ENCODE peak calls at places on chromosomes 2 and 18, in eight cellular contexts. One of them, this sample, is unnamed.

GRCh38 chr18:55097406-55098170 is 138.3 kb upstream of the CCDC68 start:
- DNase-seq in NCI-H2081: no peak
- DNase-seq in prostate gland: no peak
- DNase-seq in GM19239: no peak
- DNase-seq in stimulated activated CD4-positive, alpha-beta T cell treated with anti-CD3 and anti-CD28 coated beads, Interleukin-1b, Interleukin-23, amount 100 ng/mL, for 24 hours: no peak
- DNase-seq in Calu3: no peak
- DNase-seq in CD8-positive, alpha-beta memory T cell: no peak
- DNase-seq in CD4-positive, alpha-beta memory T cell: no peak
- DNase-seq in this sample: peak; percentile 62

GRCh38 chr2:66366619-66367018 is 68.3 kb upstream of the MEIS1 start:
- DNase-seq in NCI-H2081: no peak
- DNase-seq in prostate gland: no peak
- DNase-seq in GM19239: no peak
- DNase-seq in stimulated activated CD4-positive, alpha-beta T cell treated with anti-CD3 and anti-CD28 coated beads, Interleukin-1b, Interleukin-23, amount 100 ng/mL, for 24 hours: no peak
- DNase-seq in Calu3: no peak
- DNase-seq in CD8-positive, alpha-beta memory T cell: no peak
- DNase-seq in CD4-positive, alpha-beta memory T cell: no peak
- DNase-seq in this sample: no peak

GRCh38 chr2:226256237-226256636 is 543.4 kb downstream of the IRS1 start:
- DNase-seq in NCI-H2081: no peak
- DNase-seq in prostate gland: no peak
- DNase-seq in GM19239: no peak
- DNase-seq in stimulated activated CD4-positive, alpha-beta T cell treated with anti-CD3 and anti-CD28 coated beads, Interleukin-1b, Interleukin-23, amount 100 ng/mL, for 24 hours: no peak
- DNase-seq in Calu3: peak; percentile 13
- DNase-seq in CD8-positive, alpha-beta memory T cell: no peak
- DNase-seq in CD4-positive, alpha-beta memory T cell: no peak
- DNase-seq in this sample: peak; percentile 7

GRCh38 chr2:45117383-45117782 is 108.1 kb upstream of the SIX2 start:
- DNase-seq in NCI-H2081: no peak
- DNase-seq in prostate gland: no peak
- DNase-seq in GM19239: no peak
- DNase-seq in stimulated activated CD4-positive, alpha-beta T cell treated with anti-CD3 and anti-CD28 coated beads, Interleukin-1b, Interleukin-23, amount 100 ng/mL, for 24 hours: no peak
- DNase-seq in Calu3: no peak
- DNase-seq in CD8-positive, alpha-beta memory T cell: no peak
- DNase-seq in CD4-positive, alpha-beta memory T cell: no peak
- DNase-seq in this sample: no peak

GRCh38 chr2:233034091-233034882 is 1.8 kb downstream of the NEU2 start:
- DNase-seq in NCI-H2081: no peak
- DNase-seq in prostate gland: no peak
- DNase-seq in GM19239: no peak
- DNase-seq in stimulated activated CD4-positive, alpha-beta T cell treated with anti-CD3 and anti-CD28 coated beads, Interleukin-1b, Interleukin-23, amount 100 ng/mL, for 24 hours: no peak
- DNase-seq in Calu3: no peak
- DNase-seq in CD8-positive, alpha-beta memory T cell: no peak
- DNase-seq in CD4-positive, alpha-beta memory T cell: no peak
- DNase-seq in this sample: no peak

GRCh38 chr18:10252952-10253680 is 201.3 kb upstream of the APCDD1 start:
- DNase-seq in NCI-H2081: no peak
- DNase-seq in prostate gland: no peak
- DNase-seq in GM19239: no peak
- DNase-seq in stimulated activated CD4-positive, alpha-beta T cell treated with anti-CD3 and anti-CD28 coated beads, Interleukin-1b, Interleukin-23, amount 100 ng/mL, for 24 hours: no peak
- DNase-seq in Calu3: no peak
- DNase-seq in CD8-positive, alpha-beta memory T cell: no peak
- DNase-seq in CD4-positive, alpha-beta memory T cell: no peak
- DNase-seq in this sample: no peak

GRCh38 chr18:29164993-29165599 is 988.2 kb upstream of the CDH2 start:
- DNase-seq in NCI-H2081: no peak
- DNase-seq in prostate gland: no peak
- DNase-seq in GM19239: no peak
- DNase-seq in stimulated activated CD4-positive, alpha-beta T cell treated with anti-CD3 and anti-CD28 coated beads, Interleukin-1b, Interleukin-23, amount 100 ng/mL, for 24 hours: no peak
- DNase-seq in Calu3: no peak
- DNase-seq in CD8-positive, alpha-beta memory T cell: no peak
- DNase-seq in CD4-positive, alpha-beta memory T cell: no peak
- DNase-seq in this sample: no peak

GRCh38 chr2:188957646-188958045 is 16.5 kb upstream of the COL3A1 start:
- DNase-seq in NCI-H2081: no peak
- DNase-seq in prostate gland: no peak
- DNase-seq in GM19239: no peak
- DNase-seq in stimulated activated CD4-positive, alpha-beta T cell treated with anti-CD3 and anti-CD28 coated beads, Interleukin-1b, Interleukin-23, amount 100 ng/mL, for 24 hours: no peak
- DNase-seq in Calu3: no peak
- DNase-seq in CD8-positive, alpha-beta memory T cell: no peak
- DNase-seq in CD4-positive, alpha-beta memory T cell: no peak
- DNase-seq in this sample: no peak

GRCh38 chr2:130252880-130253645 is 54.8 kb upstream of the TUBA3E start:
- DNase-seq in NCI-H2081: no peak
- DNase-seq in prostate gland: no peak
- DNase-seq in GM19239: no peak
- DNase-seq in stimulated activated CD4-positive, alpha-beta T cell treated with anti-CD3 and anti-CD28 coated beads, Interleukin-1b, Interleukin-23, amount 100 ng/mL, for 24 hours: no peak
- DNase-seq in Calu3: peak; percentile 55
- DNase-seq in CD8-positive, alpha-beta memory T cell: no peak
- DNase-seq in CD4-positive, alpha-beta memory T cell: no peak
- DNase-seq in this sample: no peak

GRCh38 chr2:54673501-54673998 is 49.9 kb upstream of the EML6 start:
- DNase-seq in NCI-H2081: no peak
- DNase-seq in prostate gland: peak; percentile 77
- DNase-seq in GM19239: peak; percentile 19
- DNase-seq in stimulated activated CD4-positive, alpha-beta T cell treated with anti-CD3 and anti-CD28 coated beads, Interleukin-1b, Interleukin-23, amount 100 ng/mL, for 24 hours: peak; percentile 48
- DNase-seq in Calu3: peak; percentile 43
- DNase-seq in CD8-positive, alpha-beta memory T cell: no peak
- DNase-seq in CD4-positive, alpha-beta memory T cell: peak; percentile 35
- DNase-seq in this sample: no peak

GRCh38 chr18:23422751-23423418 is 30.2 kb upstream of the RIOK3 start:
- DNase-seq in NCI-H2081: no peak
- DNase-seq in prostate gland: no peak
- DNase-seq in GM19239: peak; percentile 42
- DNase-seq in stimulated activated CD4-positive, alpha-beta T cell treated with anti-CD3 and anti-CD28 coated beads, Interleukin-1b, Interleukin-23, amount 100 ng/mL, for 24 hours: no peak
- DNase-seq in Calu3: peak; percentile 78
- DNase-seq in CD8-positive, alpha-beta memory T cell: no peak
- DNase-seq in CD4-positive, alpha-beta memory T cell: no peak
- DNase-seq in this sample: peak; percentile 64

GRCh38 chr2:23519334-23519651 is 134.3 kb downstream of the KLHL29 start:
- DNase-seq in NCI-H2081: no peak
- DNase-seq in prostate gland: no peak
- DNase-seq in GM19239: no peak
- DNase-seq in stimulated activated CD4-positive, alpha-beta T cell treated with anti-CD3 and anti-CD28 coated beads, Interleukin-1b, Interleukin-23, amount 100 ng/mL, for 24 hours: no peak
- DNase-seq in Calu3: peak; percentile 29
- DNase-seq in CD8-positive, alpha-beta memory T cell: no peak
- DNase-seq in CD4-positive, alpha-beta memory T cell: no peak
- DNase-seq in this sample: no peak

GRCh38 chr2:54224997-54225396 is 31.0 kb downstream of the TSPYL6 start:
- DNase-seq in NCI-H2081: no peak
- DNase-seq in prostate gland: no peak
- DNase-seq in GM19239: no peak
- DNase-seq in stimulated activated CD4-positive, alpha-beta T cell treated with anti-CD3 and anti-CD28 coated beads, Interleukin-1b, Interleukin-23, amount 100 ng/mL, for 24 hours: no peak
- DNase-seq in Calu3: no peak
- DNase-seq in CD8-positive, alpha-beta memory T cell: no peak
- DNase-seq in CD4-positive, alpha-beta memory T cell: no peak
- DNase-seq in this sample: no peak

GRCh38 chr2:205776139-205776538 is 93.8 kb downstream of the NRP2 start:
- DNase-seq in NCI-H2081: no peak
- DNase-seq in prostate gland: no peak
- DNase-seq in GM19239: peak; percentile 21
- DNase-seq in stimulated activated CD4-positive, alpha-beta T cell treated with anti-CD3 and anti-CD28 coated beads, Interleukin-1b, Interleukin-23, amount 100 ng/mL, for 24 hours: peak; percentile 30
- DNase-seq in Calu3: peak; percentile 76
- DNase-seq in CD8-positive, alpha-beta memory T cell: no peak
- DNase-seq in CD4-positive, alpha-beta memory T cell: no peak
- DNase-seq in this sample: peak; percentile 48

GRCh38 chr2:206390181-206390580 is 53.2 kb upstream of the ADAM23 start:
- DNase-seq in NCI-H2081: no peak
- DNase-seq in prostate gland: no peak
- DNase-seq in GM19239: no peak
- DNase-seq in stimulated activated CD4-positive, alpha-beta T cell treated with anti-CD3 and anti-CD28 coated beads, Interleukin-1b, Interleukin-23, amount 100 ng/mL, for 24 hours: no peak
- DNase-seq in Calu3: no peak
- DNase-seq in CD8-positive, alpha-beta memory T cell: no peak
- DNase-seq in CD4-positive, alpha-beta memory T cell: no peak
- DNase-seq in this sample: no peak

GRCh38 chr2:63692002-63692606 is 103.3 kb downstream of the MDH1 start:
- DNase-seq in NCI-H2081: peak; percentile 33
- DNase-seq in prostate gland: peak; percentile 12
- DNase-seq in GM19239: peak; percentile 6
- DNase-seq in stimulated activated CD4-positive, alpha-beta T cell treated with anti-CD3 and anti-CD28 coated beads, Interleukin-1b, Interleukin-23, amount 100 ng/mL, for 24 hours: no peak
- DNase-seq in Calu3: peak; percentile 34
- DNase-seq in CD8-positive, alpha-beta memory T cell: no peak
- DNase-seq in CD4-positive, alpha-beta memory T cell: peak; percentile 51
- DNase-seq in this sample: peak; percentile 55

GRCh38 chr2:158015428-158016076 is 86.1 kb upstream of the UPP2 start:
- DNase-seq in NCI-H2081: no peak
- DNase-seq in prostate gland: no peak
- DNase-seq in GM19239: no peak
- DNase-seq in stimulated activated CD4-positive, alpha-beta T cell treated with anti-CD3 and anti-CD28 coated beads, Interleukin-1b, Interleukin-23, amount 100 ng/mL, for 24 hours: no peak
- DNase-seq in Calu3: no peak
- DNase-seq in CD8-positive, alpha-beta memory T cell: no peak
- DNase-seq in CD4-positive, alpha-beta memory T cell: peak; percentile 36
- DNase-seq in this sample: no peak

GRCh38 chr2:218209078-218209477 is 7.9 kb upstream of the ARPC2 start:
- DNase-seq in NCI-H2081: no peak
- DNase-seq in prostate gland: no peak
- DNase-seq in GM19239: no peak
- DNase-seq in stimulated activated CD4-positive, alpha-beta T cell treated with anti-CD3 and anti-CD28 coated beads, Interleukin-1b, Interleukin-23, amount 100 ng/mL, for 24 hours: no peak
- DNase-seq in Calu3: no peak
- DNase-seq in CD8-positive, alpha-beta memory T cell: no peak
- DNase-seq in CD4-positive, alpha-beta memory T cell: no peak
- DNase-seq in this sample: no peak

GRCh38 chr2:128492966-128493811 is 174.5 kb upstream of the HS6ST1 start:
- DNase-seq in NCI-H2081: no peak
- DNase-seq in prostate gland: no peak
- DNase-seq in GM19239: no peak
- DNase-seq in stimulated activated CD4-positive, alpha-beta T cell treated with anti-CD3 and anti-CD28 coated beads, Interleukin-1b, Interleukin-23, amount 100 ng/mL, for 24 hours: no peak
- DNase-seq in Calu3: no peak
- DNase-seq in CD8-positive, alpha-beta memory T cell: no peak
- DNase-seq in CD4-positive, alpha-beta memory T cell: no peak
- DNase-seq in this sample: no peak

GRCh38 chr2:124027182-124027581 is 2.1 kb downstream of the CNTNAP5 start:
- DNase-seq in NCI-H2081: peak; percentile 68
- DNase-seq in prostate gland: peak; percentile 9
- DNase-seq in GM19239: peak; percentile 27
- DNase-seq in stimulated activated CD4-positive, alpha-beta T cell treated with anti-CD3 and anti-CD28 coated beads, Interleukin-1b, Interleukin-23, amount 100 ng/mL, for 24 hours: no peak
- DNase-seq in Calu3: peak; percentile 14
- DNase-seq in CD8-positive, alpha-beta memory T cell: no peak
- DNase-seq in CD4-positive, alpha-beta memory T cell: no peak
- DNase-seq in this sample: peak; percentile 82

GRCh38 chr2:23656597-23656973 is 270.3 kb downstream of the ATAD2B start:
- DNase-seq in NCI-H2081: no peak
- DNase-seq in prostate gland: no peak
- DNase-seq in GM19239: no peak
- DNase-seq in stimulated activated CD4-positive, alpha-beta T cell treated with anti-CD3 and anti-CD28 coated beads, Interleukin-1b, Interleukin-23, amount 100 ng/mL, for 24 hours: no peak
- DNase-seq in Calu3: no peak
- DNase-seq in CD8-positive, alpha-beta memory T cell: no peak
- DNase-seq in CD4-positive, alpha-beta memory T cell: no peak
- DNase-seq in this sample: no peak

GRCh38 chr18:67266591-67267237 is 249.8 kb downstream of the DSEL start:
- DNase-seq in NCI-H2081: no peak
- DNase-seq in prostate gland: no peak
- DNase-seq in GM19239: no peak
- DNase-seq in stimulated activated CD4-positive, alpha-beta T cell treated with anti-CD3 and anti-CD28 coated beads, Interleukin-1b, Interleukin-23, amount 100 ng/mL, for 24 hours: no peak
- DNase-seq in Calu3: no peak
- DNase-seq in CD8-positive, alpha-beta memory T cell: no peak
- DNase-seq in CD4-positive, alpha-beta memory T cell: no peak
- DNase-seq in this sample: no peak

GRCh38 chr2:240401781-240402551 is 33.5 kb upstream of the GPC1 start:
- DNase-seq in NCI-H2081: no peak
- DNase-seq in prostate gland: no peak
- DNase-seq in GM19239: no peak
- DNase-seq in stimulated activated CD4-positive, alpha-beta T cell treated with anti-CD3 and anti-CD28 coated beads, Interleukin-1b, Interleukin-23, amount 100 ng/mL, for 24 hours: no peak
- DNase-seq in Calu3: no peak
- DNase-seq in CD8-positive, alpha-beta memory T cell: no peak
- DNase-seq in CD4-positive, alpha-beta memory T cell: no peak
- DNase-seq in this sample: no peak

GRCh38 chr18:21853972-21854563 is 113.5 kb downstream of the MIB1 start:
- DNase-seq in NCI-H2081: no peak
- DNase-seq in prostate gland: no peak
- DNase-seq in GM19239: no peak
- DNase-seq in stimulated activated CD4-positive, alpha-beta T cell treated with anti-CD3 and anti-CD28 coated beads, Interleukin-1b, Interleukin-23, amount 100 ng/mL, for 24 hours: no peak
- DNase-seq in Calu3: no peak
- DNase-seq in CD8-positive, alpha-beta memory T cell: no peak
- DNase-seq in CD4-positive, alpha-beta memory T cell: no peak
- DNase-seq in this sample: no peak

GRCh38 chr2:26640331-26640745 is 828 bp downstream of the CIB4 start:
- DNase-seq in NCI-H2081: no peak
- DNase-seq in prostate gland: no peak
- DNase-seq in GM19239: no peak
- DNase-seq in stimulated activated CD4-positive, alpha-beta T cell treated with anti-CD3 and anti-CD28 coated beads, Interleukin-1b, Interleukin-23, amount 100 ng/mL, for 24 hours: no peak
- DNase-seq in Calu3: peak; percentile 64
- DNase-seq in CD8-positive, alpha-beta memory T cell: no peak
- DNase-seq in CD4-positive, alpha-beta memory T cell: no peak
- DNase-seq in this sample: peak; percentile 71

GRCh38 chr2:9909106-9909505 is 42.4 kb upstream of the GRHL1 start:
- DNase-seq in NCI-H2081: no peak
- DNase-seq in prostate gland: no peak
- DNase-seq in GM19239: no peak
- DNase-seq in stimulated activated CD4-positive, alpha-beta T cell treated with anti-CD3 and anti-CD28 coated beads, Interleukin-1b, Interleukin-23, amount 100 ng/mL, for 24 hours: no peak
- DNase-seq in Calu3: no peak
- DNase-seq in CD8-positive, alpha-beta memory T cell: no peak
- DNase-seq in CD4-positive, alpha-beta memory T cell: no peak
- DNase-seq in this sample: no peak

GRCh38 chr2:205590759-205591158 is 91.5 kb upstream of the NRP2 start:
- DNase-seq in NCI-H2081: no peak
- DNase-seq in prostate gland: no peak
- DNase-seq in GM19239: no peak
- DNase-seq in stimulated activated CD4-positive, alpha-beta T cell treated with anti-CD3 and anti-CD28 coated beads, Interleukin-1b, Interleukin-23, amount 100 ng/mL, for 24 hours: no peak
- DNase-seq in Calu3: no peak
- DNase-seq in CD8-positive, alpha-beta memory T cell: no peak
- DNase-seq in CD4-positive, alpha-beta memory T cell: no peak
- DNase-seq in this sample: no peak

GRCh38 chr2:182358601-182359000 is 68.2 kb downstream of the PDE1A start:
- DNase-seq in NCI-H2081: no peak
- DNase-seq in prostate gland: no peak
- DNase-seq in GM19239: no peak
- DNase-seq in stimulated activated CD4-positive, alpha-beta T cell treated with anti-CD3 and anti-CD28 coated beads, Interleukin-1b, Interleukin-23, amount 100 ng/mL, for 24 hours: no peak
- DNase-seq in Calu3: no peak
- DNase-seq in CD8-positive, alpha-beta memory T cell: no peak
- DNase-seq in CD4-positive, alpha-beta memory T cell: no peak
- DNase-seq in this sample: no peak

GRCh38 chr2:120519469-120519868 is 173.5 kb downstream of the INHBB start:
- DNase-seq in NCI-H2081: no peak
- DNase-seq in prostate gland: no peak
- DNase-seq in GM19239: no peak
- DNase-seq in stimulated activated CD4-positive, alpha-beta T cell treated with anti-CD3 and anti-CD28 coated beads, Interleukin-1b, Interleukin-23, amount 100 ng/mL, for 24 hours: no peak
- DNase-seq in Calu3: no peak
- DNase-seq in CD8-positive, alpha-beta memory T cell: no peak
- DNase-seq in CD4-positive, alpha-beta memory T cell: no peak
- DNase-seq in this sample: no peak

GRCh38 chr2:31234690-31235503 is 945 bp downstream of the EHD3 start:
- DNase-seq in NCI-H2081: no peak
- DNase-seq in prostate gland: no peak
- DNase-seq in GM19239: no peak
- DNase-seq in stimulated activated CD4-positive, alpha-beta T cell treated with anti-CD3 and anti-CD28 coated beads, Interleukin-1b, Interleukin-23, amount 100 ng/mL, for 24 hours: no peak
- DNase-seq in Calu3: no peak
- DNase-seq in CD8-positive, alpha-beta memory T cell: no peak
- DNase-seq in CD4-positive, alpha-beta memory T cell: no peak
- DNase-seq in this sample: no peak

GRCh38 chr18:58060254-58060653 is 16.2 kb downstream of the NEDD4L start:
- DNase-seq in NCI-H2081: no peak
- DNase-seq in prostate gland: no peak
- DNase-seq in GM19239: no peak
- DNase-seq in stimulated activated CD4-positive, alpha-beta T cell treated with anti-CD3 and anti-CD28 coated beads, Interleukin-1b, Interleukin-23, amount 100 ng/mL, for 24 hours: no peak
- DNase-seq in Calu3: no peak
- DNase-seq in CD8-positive, alpha-beta memory T cell: no peak
- DNase-seq in CD4-positive, alpha-beta memory T cell: no peak
- DNase-seq in this sample: no peak

GRCh38 chr2:36397728-36398413 is 42.3 kb downstream of the CRIM1 start:
- DNase-seq in NCI-H2081: no peak
- DNase-seq in prostate gland: no peak
- DNase-seq in GM19239: no peak
- DNase-seq in stimulated activated CD4-positive, alpha-beta T cell treated with anti-CD3 and anti-CD28 coated beads, Interleukin-1b, Interleukin-23, amount 100 ng/mL, for 24 hours: no peak
- DNase-seq in Calu3: peak; percentile 50
- DNase-seq in CD8-positive, alpha-beta memory T cell: no peak
- DNase-seq in CD4-positive, alpha-beta memory T cell: no peak
- DNase-seq in this sample: no peak

GRCh38 chr18:43780782-43781340 is 503.6 kb upstream of the SYT4 start:
- DNase-seq in NCI-H2081: no peak
- DNase-seq in prostate gland: no peak
- DNase-seq in GM19239: no peak
- DNase-seq in stimulated activated CD4-positive, alpha-beta T cell treated with anti-CD3 and anti-CD28 coated beads, Interleukin-1b, Interleukin-23, amount 100 ng/mL, for 24 hours: no peak
- DNase-seq in Calu3: no peak
- DNase-seq in CD8-positive, alpha-beta memory T cell: no peak
- DNase-seq in CD4-positive, alpha-beta memory T cell: no peak
- DNase-seq in this sample: peak; percentile 13

GRCh38 chr2:79432731-79433146 is 80.1 kb upstream of the CTNNA2 start:
- DNase-seq in NCI-H2081: peak; percentile 59
- DNase-seq in prostate gland: no peak
- DNase-seq in GM19239: no peak
- DNase-seq in stimulated activated CD4-positive, alpha-beta T cell treated with anti-CD3 and anti-CD28 coated beads, Interleukin-1b, Interleukin-23, amount 100 ng/mL, for 24 hours: no peak
- DNase-seq in Calu3: no peak
- DNase-seq in CD8-positive, alpha-beta memory T cell: no peak
- DNase-seq in CD4-positive, alpha-beta memory T cell: no peak
- DNase-seq in this sample: no peak

This sample was measured in hepatocyte.